ENCODE peak calls at places on chromosomes 1 and 21, in six cellular contexts. J is A549, F is left ventricle myocardium inferior, Y is lower lobe of right lung, S is ovary, A is ascending aorta. M is an unnamed sample. For H3K9me3, the result is how much of the 10 kb centered on the place peaks cover.

GRCh38 chr1:155254714-155255242 is 505 bp downstream of the ENTREP3 start:
- DNase-seq in A (no peak), F (no peak), Y (no peak), S (peak), J (no peak), M (no peak)

GRCh38 chr1:53060580-53060979 is 1.4 kb upstream of the PODN start:
- DNase-seq in J (no peak), F (no peak), Y (no peak), S (no peak), A (no peak), M (no peak)

GRCh38 chr1:3668585-3669300 is 16.4 kb downstream of the TP73 start:
- DNase-seq in A (no peak), J (peak), S (no peak), Y (peak), F (peak), M (peak)

GRCh38 chr1:51627672-51628071 is 10.8 kb downstream of the OSBPL9 start:
- DNase-seq in Y (no peak), A (no peak), J (peak), S (no peak), F (no peak), M (no peak)

GRCh38 chr1:28280501-28280900 is 21.2 kb downstream of the SESN2 start:
- DNase-seq in F (no peak), Y (peak), A (no peak), S (no peak), J (no peak), M (no peak)

GRCh38 chr1:66374561-66375111 is 159.3 kb upstream of the SGIP1 start:
- DNase-seq in J (no peak), F (no peak), S (no peak), Y (no peak), A (no peak), M (no peak)

GRCh38 chr1:33687000-33687399 is 176.9 kb upstream of the HMGB4 start:
- DNase-seq in F (no peak), A (no peak), J (no peak), S (no peak), Y (no peak), M (no peak)

GRCh38 chr1:110673805-110674336 is 869 bp downstream of the KCNA3 start:
- DNase-seq in A (no peak), F (no peak), Y (peak), J (no peak), S (no peak), M (no peak)

GRCh38 chr1:179087665-179088064 is 5.8 kb downstream of the TOR3A start:
- DNase-seq in F (no peak), J (no peak), Y (no peak), S (no peak), A (no peak), M (no peak)

GRCh38 chr1:244068563-244068962 is 17.5 kb downstream of the ZBTB18 start:
- DNase-seq in A (no peak), Y (no peak), S (no peak), F (no peak), J (no peak), M (no peak)

GRCh38 chr1:185733818-185734709 is at the start of gene HMCN1:
- DNase-seq in J (peak), A (no peak), S (peak), F (peak), Y (peak), M (peak)

GRCh38 chr21:35298757-35299156 is 249.7 kb upstream of the RUNX1 start:
- DNase-seq in A (no peak), J (no peak), F (no peak), Y (no peak), S (no peak), M (no peak)

GRCh38 chr1:86356247-86356646 is 39.9 kb downstream of the ODF2L start:
- DNase-seq in S (no peak), F (no peak), A (no peak), J (peak), Y (peak), M (no peak)

GRCh38 chr1:167059729-167060107 is 30.5 kb downstream of the GPA33 start:
- DNase-seq in A (no peak), S (no peak), F (no peak), Y (no peak), J (no peak), M (no peak)

GRCh38 chr1:246726255-246726679 is 2.1 kb downstream of the SCCPDH start:
- DNase-seq in F (no peak), Y (no peak), S (no peak), A (no peak), J (no peak), M (no peak)

GRCh38 chr1:35261412-35262120 is 6.9 kb upstream of the ZMYM4 start:
- DNase-seq in S (no peak), A (no peak), Y (no peak), J (no peak), F (no peak), M (no peak)

GRCh38 chr1:57118948-57119637 is 153.3 kb upstream of the C8B start:
- DNase-seq in Y (no peak), A (no peak), F (no peak), S (no peak), J (no peak), M (no peak)

GRCh38 chr1:96722161-96722908 is 751 bp downstream of the PTBP2 start:
- DNase-seq in S (peak), Y (peak), F (peak), A (no peak), J (peak), M (peak)

GRCh38 chr1:234726359-234726836 is 116.4 kb upstream of the IRF2BP2 start:
- DNase-seq in S (peak), J (no peak), A (no peak), Y (no peak), F (no peak), M (no peak)

GRCh38 chr1:93042134-93042821 is 36.8 kb upstream of the MTF2 start:
- DNase-seq in J (no peak), Y (no peak), A (no peak), S (no peak), F (no peak), M (peak)

GRCh38 chr1:157155658-157156057 is 17.5 kb upstream of the ETV3 start:
- DNase-seq in J (peak), S (peak), F (no peak), Y (no peak), A (no peak), M (no peak)

GRCh38 chr1:35377553-35377952 is 109.0 kb downstream of the ZMYM4 start:
- DNase-seq in J (no peak), Y (no peak), A (no peak), F (no peak), S (no peak), M (no peak)

GRCh38 chr1:216662681-216663080 is 60.5 kb downstream of the ESRRG start:
- DNase-seq in Y (no peak), A (no peak), J (no peak), F (no peak), S (no peak), M (no peak)

GRCh38 chr1:204866051-204866596 is 4.5 kb upstream of the NFASC start:
- DNase-seq in J (no peak), A (no peak), S (peak), F (no peak), Y (no peak), M (no peak)

GRCh38 chr1:9630331-9631081 is 21.0 kb upstream of the PIK3CD start:
- DNase-seq in F (no peak), A (no peak), Y (no peak), J (no peak), S (no peak), M (no peak)

GRCh38 chr1:165633624-165634023 is 2.6 kb downstream of the MGST3 start:
- DNase-seq in S (no peak), A (no peak), J (no peak), Y (no peak), F (no peak), M (no peak)

GRCh38 chr1:239434181-239434580 is 47.8 kb downstream of the CHRM3 start:
- DNase-seq in S (no peak), J (no peak), A (no peak), Y (no peak), F (no peak), M (no peak)

GRCh38 chr1:218123968-218124367 is 161.1 kb upstream of the RRP15 start:
- DNase-seq in A (no peak), J (no peak), F (no peak), Y (no peak), S (no peak), M (no peak)

GRCh38 chr1:154992721-154993571 is 440 bp upstream of the LENEP start:
- DNase-seq in Y (peak), F (no peak), S (peak), J (peak), A (no peak), M (no peak)

GRCh38 chr1:157773723-157774350 is 3.1 kb downstream of the FCRL2 start:
- DNase-seq in J (peak), Y (no peak), A (no peak), F (no peak), S (no peak), M (peak)

GRCh38 chr1:10451286-10451685 is 1.5 kb downstream of the CORT start:
- DNase-seq in Y (no peak), F (no peak), A (no peak), S (no peak), J (no peak), M (no peak)

GRCh38 chr21:27149034-27149433 is 182.1 kb upstream of the ADAMTS5 start:
- DNase-seq in J (no peak), Y (no peak), S (no peak), A (no peak), F (no peak), M (no peak)

GRCh38 chr1:1754051-1754815 is 24.0 kb downstream of the NADK start:
- DNase-seq in J (no peak), F (no peak), S (no peak), A (no peak), Y (no peak), M (no peak)

GRCh38 chr1:156496211-156496761 is 4.3 kb downstream of the MEF2D start:
- DNase-seq in F (no peak), S (peak), Y (no peak), A (no peak), J (no peak), M (peak)

GRCh38 chr1:94805912-94806311 is 14.2 kb upstream of the SLC44A3 start:
- DNase-seq in J (peak), F (no peak), S (peak), A (no peak), Y (peak), M (peak)

GRCh38 chr1:62841587-62842169 is 57.7 kb downstream of the ATG4C start:
- DNase-seq in S (no peak), J (peak), A (no peak), F (no peak), Y (no peak), M (peak)

GRCh38 chr1:56502700-56503245 is 76.6 kb downstream of the PLPP3 start:
- DNase-seq in F (no peak), J (peak), Y (no peak), A (no peak), S (no peak), M (no peak)

DNA sequence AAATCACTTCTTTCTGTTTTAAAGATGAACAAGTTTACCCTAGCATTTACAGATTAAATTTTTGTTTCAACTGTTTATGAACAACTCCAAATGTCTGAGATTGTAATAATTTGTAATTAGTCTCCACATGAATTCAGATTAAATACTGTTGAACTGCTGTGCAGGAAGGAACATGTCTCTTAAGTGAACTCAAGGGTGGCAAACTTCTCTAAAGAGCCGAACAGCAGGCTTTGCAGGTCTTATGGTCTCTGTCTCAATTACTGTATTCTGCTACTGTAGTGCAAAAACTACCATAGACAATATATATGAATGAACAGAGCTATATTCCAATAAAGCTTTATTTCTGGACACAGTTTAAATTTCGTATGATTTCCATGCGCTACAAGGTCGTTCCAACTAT is 6.6 kb downstream of the RSBN1 start:
- DNase-seq in Y (no peak), A (no peak), J (no peak), S (no peak), F (no peak), M (no peak)
- H3K9me3 ChIP-seq in Y (under half), A (under half), J (under half), S (under half), F (under half), M (under half)

GRCh38 chr1:151693057-151693651 is 23.4 kb downstream of the CELF3 start:
- DNase-seq in J (peak), Y (no peak), F (no peak), S (no peak), A (no peak), M (peak)
- TF ChIP-seq CTCF in J (peak), Y (no peak), F (peak), S (no peak), A (no peak), M (peak)

GRCh38 chr1:46774297-46774696 is 24.5 kb upstream of the CYP4B1 start:
- DNase-seq in A (no peak), J (no peak), Y (no peak), F (no peak), S (no peak), M (no peak)

GRCh38 chr1:46769028-46769740 is 29.7 kb upstream of the CYP4B1 start:
- DNase-seq in A (no peak), F (no peak), J (no peak), S (no peak), Y (no peak), M (no peak)

GRCh38 chr1:46768445-46768844 is 30.4 kb upstream of the CYP4B1 start:
- DNase-seq in J (no peak), F (no peak), Y (no peak), S (no peak), A (no peak), M (no peak)

GRCh38 chr1:46770541-46770940 is 28.3 kb upstream of the CYP4B1 start:
- DNase-seq in A (no peak), J (no peak), Y (no peak), F (no peak), S (no peak), M (no peak)

GRCh38 chr1:46772571-46772970 is 26.3 kb upstream of the CYP4B1 start:
- DNase-seq in J (peak), A (no peak), S (no peak), F (no peak), Y (no peak), M (no peak)
- H3K9me3 ChIP-seq in J (under half), A (under half), S (under half), F (half or more), Y (under half), M (under half)

GRCh38 chr1:47930215-47930885 is 66.8 kb downstream of the TRABD2B start:
- DNase-seq in Y (no peak), S (no peak), A (no peak), J (no peak), F (no peak), M (no peak)
- TF ChIP-seq CTCF in Y (no peak), S (no peak), A (no peak), J (no peak), F (no peak), M (no peak)